ENCODE peak calls at places on chromosome 21, in four cellular contexts. I, B, L and A are unnamed samples.
A peak's percentile ranks its signal among the peaks of the same experiment; 100 is the strongest.

GRCh38 chr21:45060675-45061311 is 13.6 kb upstream of the ADARB1 start:
- DNase-seq in I (no peak), B (no peak), L (no peak), A (no peak)

GRCh38 chr21:38927776-38928175 is 122.0 kb downstream of the ETS2 start:
- DNase-seq in I (no peak), B (no peak), L (no peak), A (no peak)

GRCh38 chr21:17491716-17492414 is 21.0 kb upstream of the CXADR start:
- DNase-seq in I (peak; percentile 93), B (peak; percentile 97), L (peak; percentile 25), A (peak; percentile 96)

GRCh38 chr21:29481641-29482040 is 182.9 kb downstream of the BACH1 start:
- DNase-seq in I (no peak), B (peak; percentile 45), L (no peak), A (no peak)

GRCh38 chr21:14321042-14321441 is 61.9 kb downstream of the HSPA13 start:
- DNase-seq in I (peak; percentile 70), B (peak; percentile 1), L (no peak), A (peak; percentile 54)

GRCh38 chr21:42108554-42108885 is 37.4 kb downstream of the UMODL1 start:
- DNase-seq in I (no peak), B (no peak), L (no peak), A (no peak)

GRCh38 chr21:33373451-33373850 is 29.8 kb upstream of the IFNGR2 start:
- DNase-seq in I (peak; percentile 76), B (no peak), L (no peak), A (no peak)

GRCh38 chr21:43966946-43967512 is 45.1 kb upstream of the TRAPPC10 start:
- DNase-seq in I (no peak), B (no peak), L (no peak), A (no peak)

GRCh38 chr21:26072891-26073615 is 97.5 kb downstream of the APP start:
- DNase-seq in I (peak; percentile 12), B (peak; percentile 26), L (no peak), A (peak; percentile 43)

GRCh38 chr21:37787456-37787855 is 128.8 kb downstream of the KCNJ6 start:
- DNase-seq in I (peak; percentile 61), B (peak; percentile 87), L (no peak), A (peak; percentile 73)

GRCh38 chr21:32543975-32544374 is 41.3 kb downstream of the TCP10L start:
- DNase-seq in I (no peak), B (no peak), L (no peak), A (no peak)

GRCh38 chr21:18716578-18717138 is 313.1 kb upstream of the TMPRSS15 start:
- DNase-seq in I (no peak), B (no peak), L (no peak), A (no peak)

GRCh38 chr21:40386301-40386911 is 460.6 kb downstream of the DSCAM start:
- DNase-seq in I (peak; percentile 41), B (no peak), L (no peak), A (peak; percentile 4)

GRCh38 chr21:44298301-44298700 is 1.6 kb upstream of the PFKL start:
- DNase-seq in I (peak; percentile 19), B (peak; percentile 23), L (no peak), A (no peak)

GRCh38 chr21:43369124-43369523 is 57.8 kb downstream of the SIK1 start:
- DNase-seq in I (peak; percentile 36), B (peak; percentile 39), L (no peak), A (peak; percentile 11)

GRCh38 chr21:42472521-42472920 is 23.5 kb downstream of the RSPH1 start:
- DNase-seq in I (no peak), B (no peak), L (no peak), A (no peak)